ENCODE peak calls at places on chromosomes 5 and 9, in four cellular contexts. One of them, this sample, is unnamed.

GRCh38 chr9:115141612-115142011 is 23.7 kb upstream of the TNC start:
- DNase-seq in SK-N-SH: no peak
- DNase-seq in OCI-LY7: no peak
- DNase-seq in fibroblast of lung: no peak
- DNase-seq in this sample: no peak

GRCh38 chr9:132881826-132882225 is 3.1 kb downstream of the SPACA9 start:
- DNase-seq in OCI-LY7: no peak
- DNase-seq in SK-N-SH: no peak
- DNase-seq in fibroblast of lung: no peak
- DNase-seq in this sample: no peak

GRCh38 chr9:38144421-38144820 is 75.4 kb upstream of the SHB start:
- DNase-seq in SK-N-SH: peak; percentile 34
- DNase-seq in fibroblast of lung: no peak
- DNase-seq in OCI-LY7: no peak
- DNase-seq in this sample: no peak

GRCh38 chr5:9212605-9213004 is 333.3 kb downstream of the SEMA5A start:
- DNase-seq in SK-N-SH: no peak
- DNase-seq in fibroblast of lung: no peak
- DNase-seq in OCI-LY7: no peak
- DNase-seq in this sample: no peak

GRCh38 chr5:41524174-41524573 is 13.8 kb upstream of the PLCXD3 start:
- DNase-seq in OCI-LY7: no peak
- DNase-seq in fibroblast of lung: peak; percentile 12
- DNase-seq in SK-N-SH: no peak
- DNase-seq in this sample: no peak

GRCh38 chr9:36441966-36442365 is 41.9 kb upstream of the RNF38 start:
- DNase-seq in fibroblast of lung: no peak
- DNase-seq in OCI-LY7: no peak
- DNase-seq in SK-N-SH: no peak
- DNase-seq in this sample: no peak

GRCh38 chr9:77726814-77727213 is 78.7 kb upstream of the GNA14 start:
- DNase-seq in OCI-LY7: no peak
- DNase-seq in fibroblast of lung: no peak
- DNase-seq in SK-N-SH: no peak
- DNase-seq in this sample: no peak

GRCh38 chr5:126972062-126972895 is 58.1 kb downstream of the MARCHF3 start:
- DNase-seq in fibroblast of lung: peak; percentile 17
- DNase-seq in OCI-LY7: peak; percentile 83
- DNase-seq in SK-N-SH: no peak
- DNase-seq in this sample: no peak

GRCh38 chr5:1666812-1667588 is 132.6 kb downstream of the MRPL36 start:
- DNase-seq in SK-N-SH: peak; percentile 93
- DNase-seq in OCI-LY7: peak; percentile 38
- DNase-seq in fibroblast of lung: no peak
- DNase-seq in this sample: peak; percentile 82

GRCh38 chr5:93722588-93722987 is 18.8 kb downstream of the POU5F2 start:
- DNase-seq in fibroblast of lung: no peak
- DNase-seq in OCI-LY7: no peak
- DNase-seq in SK-N-SH: no peak
- DNase-seq in this sample: no peak

GRCh38 chr5:81506900-81507588 is 113.1 kb upstream of the ACOT12 start:
- DNase-seq in SK-N-SH: peak; percentile 66
- DNase-seq in fibroblast of lung: peak; percentile 96
- DNase-seq in OCI-LY7: peak; percentile 92
- DNase-seq in this sample: peak; percentile 86

GRCh38 chr9:7762600-7762999 is 37.0 kb downstream of the DMAC1 start:
- DNase-seq in fibroblast of lung: no peak
- DNase-seq in OCI-LY7: no peak
- DNase-seq in SK-N-SH: no peak
- DNase-seq in this sample: no peak

GRCh38 chr9:68631811-68632210 is 73.2 kb upstream of the PIP5K1B start:
- DNase-seq in fibroblast of lung: no peak
- DNase-seq in OCI-LY7: no peak
- DNase-seq in SK-N-SH: no peak
- DNase-seq in this sample: no peak

GRCh38 chr9:114947058-114947457 is 16.7 kb upstream of the TNFSF8 start:
- DNase-seq in fibroblast of lung: no peak
- DNase-seq in SK-N-SH: no peak
- DNase-seq in OCI-LY7: peak; percentile 62
- DNase-seq in this sample: no peak

GRCh38 chr9:86731511-86731993 is 215.8 kb downstream of the GAS1 start:
- DNase-seq in SK-N-SH: no peak
- DNase-seq in fibroblast of lung: peak; percentile 87
- DNase-seq in OCI-LY7: no peak
- DNase-seq in this sample: no peak

GRCh38 chr5:59528226-59528862 is 365.2 kb downstream of the PDE4D start:
- DNase-seq in SK-N-SH: no peak
- DNase-seq in fibroblast of lung: no peak
- DNase-seq in OCI-LY7: no peak
- DNase-seq in this sample: no peak

GRCh38 chr5:17314907-17315471 is 97.6 kb downstream of the BASP1 start:
- DNase-seq in OCI-LY7: peak; percentile 72
- DNase-seq in SK-N-SH: no peak
- DNase-seq in fibroblast of lung: peak; percentile 61
- DNase-seq in this sample: no peak

GRCh38 chr9:36964791-36965190 is 69.3 kb downstream of the PAX5 start:
- DNase-seq in SK-N-SH: no peak
- DNase-seq in OCI-LY7: no peak
- DNase-seq in fibroblast of lung: no peak
- DNase-seq in this sample: no peak

DNA sequence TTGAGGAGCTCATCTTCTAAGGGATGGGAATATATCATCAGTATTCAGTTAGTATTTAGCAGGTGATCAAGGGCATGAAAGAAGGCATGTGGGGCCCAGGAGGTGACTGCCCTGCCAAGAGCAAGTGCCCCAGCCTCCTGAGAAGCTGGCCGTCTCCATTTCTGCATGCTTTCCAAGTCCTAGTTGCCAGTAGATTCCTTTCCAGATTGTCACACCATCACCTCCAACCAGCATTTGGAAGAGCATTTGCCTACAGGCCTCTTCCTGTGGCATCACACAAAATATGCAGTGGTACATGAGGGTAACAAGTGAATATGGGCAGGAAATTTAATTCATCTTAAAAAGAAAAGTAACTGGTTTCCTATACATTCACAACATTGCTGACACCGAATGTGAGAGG is 7.5 kb downstream of the TNFAIP8 start:
- DNase-seq in OCI-LY7: no peak
- DNase-seq in fibroblast of lung: no peak
- DNase-seq in SK-N-SH: no peak
- DNase-seq in this sample: no peak
- H3K4me2 ChIP-seq in OCI-LY7: no peak overlapping the region
- H3K4me2 ChIP-seq in fibroblast of lung: no peak overlapping the region
- H3K4me2 ChIP-seq in SK-N-SH: no peak overlapping the region
- H3K4me2 ChIP-seq in this sample: no peak overlapping the region

DNA sequence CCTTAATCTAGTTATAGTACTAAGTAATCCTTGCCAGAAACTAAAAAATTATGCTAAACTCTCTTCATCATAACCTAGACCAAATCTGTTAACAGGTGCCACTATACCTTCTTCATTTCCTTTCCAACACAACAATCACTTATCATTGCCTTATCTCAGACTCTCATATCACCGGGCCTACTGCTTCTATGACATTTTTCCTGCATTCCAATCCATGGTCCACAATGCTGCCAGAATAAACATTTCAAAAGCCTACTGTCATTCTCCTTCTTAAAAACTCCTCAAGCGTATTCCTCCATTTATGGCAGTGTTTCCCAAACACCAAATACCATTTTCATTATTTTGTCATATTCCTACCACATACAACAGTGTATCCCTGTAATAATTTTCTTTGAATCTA is 6.5 kb downstream of the PPP6C start:
- DNase-seq in OCI-LY7: no peak
- DNase-seq in SK-N-SH: no peak
- DNase-seq in fibroblast of lung: no peak
- DNase-seq in this sample: no peak
- TF ChIP-seq CTCF in OCI-LY7: no peak
- TF ChIP-seq CTCF in SK-N-SH: no peak
- TF ChIP-seq CTCF in fibroblast of lung: no peak
- TF ChIP-seq CTCF in this sample: no peak

GRCh38 chr5:135488727-135489465 is 36.7 kb upstream of the TIFAB start:
- DNase-seq in fibroblast of lung: peak; percentile 75
- DNase-seq in OCI-LY7: no peak
- DNase-seq in SK-N-SH: peak; percentile 61
- DNase-seq in this sample: peak; percentile 56
- H3K4me2 ChIP-seq in fibroblast of lung: peak overlapping the region; percentile 86
- H3K4me2 ChIP-seq in OCI-LY7: no peak overlapping the region
- H3K4me2 ChIP-seq in SK-N-SH: peak overlapping the region; percentile 55
- H3K4me2 ChIP-seq in this sample: peak overlapping the region; percentile 93

DNA sequence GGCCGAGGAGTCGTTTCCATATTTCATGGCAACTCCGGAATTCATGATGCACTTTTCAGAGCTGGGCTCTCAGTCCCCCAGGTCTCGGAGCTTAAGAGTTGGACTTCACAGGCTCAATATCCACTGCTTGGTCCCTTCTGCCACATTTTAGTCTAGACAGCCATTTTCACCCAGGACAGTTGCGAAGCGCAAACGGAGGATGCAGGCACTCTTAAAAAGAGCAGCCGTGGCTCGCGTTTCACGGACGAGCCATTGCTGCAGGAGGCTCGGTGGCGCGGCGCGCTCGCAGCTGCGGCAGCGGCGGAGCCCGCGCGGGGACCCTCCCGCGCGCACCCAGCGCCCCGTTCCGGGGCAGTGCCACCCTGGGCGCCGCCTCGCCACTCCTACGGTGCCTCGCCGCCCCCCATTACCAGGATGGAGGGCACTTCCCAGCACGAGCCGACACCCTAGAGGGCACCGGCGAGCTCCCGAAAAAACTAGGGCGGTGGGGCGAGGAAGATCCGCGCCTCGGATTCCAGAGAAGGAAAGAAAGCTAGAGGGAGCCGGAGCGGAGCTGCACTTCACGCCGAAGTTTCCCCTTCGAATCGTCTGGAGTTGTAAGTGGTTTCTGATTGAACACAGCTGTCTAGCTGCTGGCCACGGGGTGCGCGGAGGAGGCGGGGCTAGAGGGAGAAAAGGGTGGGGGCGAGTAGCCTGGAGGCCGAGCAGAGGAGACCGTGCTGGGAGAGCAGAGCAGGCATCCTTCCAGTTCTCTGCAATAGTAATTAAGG is 140.3 kb downstream of the TSSK1B start:
- DNase-seq in fibroblast of lung: peak; percentile 97
- DNase-seq in SK-N-SH: peak; percentile 94
- DNase-seq in OCI-LY7: peak; percentile 5
- DNase-seq in this sample: peak; percentile 92
- TF ChIP-seq CTCF in fibroblast of lung: peak; percentile 31
- TF ChIP-seq CTCF in SK-N-SH: peak; percentile 28
- TF ChIP-seq CTCF in OCI-LY7: peak; percentile 14
- TF ChIP-seq CTCF in this sample: peak; percentile 20

DNA sequence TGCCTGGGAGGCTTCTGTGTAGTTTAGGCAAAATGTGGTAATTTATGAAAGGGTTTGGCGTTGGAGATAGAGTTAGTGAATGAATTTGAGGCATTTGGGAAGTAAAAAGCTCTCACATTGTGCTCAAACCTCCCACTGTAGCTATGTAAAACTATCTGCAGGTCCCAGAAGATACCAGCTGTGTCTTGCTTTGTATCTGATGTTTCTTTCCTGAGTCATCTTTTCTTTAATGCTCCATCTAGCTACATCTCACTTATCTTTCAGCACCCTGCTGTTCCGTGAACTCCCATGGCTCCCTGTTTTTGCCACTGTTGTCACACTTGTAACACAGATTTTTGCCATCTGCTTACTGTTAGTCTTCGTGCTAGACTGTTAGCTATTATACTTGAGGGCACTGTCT is 253.1 kb downstream of the NPR3 start:
- DNase-seq in SK-N-SH: no peak
- DNase-seq in fibroblast of lung: no peak
- DNase-seq in OCI-LY7: no peak
- DNase-seq in this sample: no peak
- H3K4me2 ChIP-seq in SK-N-SH: no peak overlapping the region
- H3K4me2 ChIP-seq in fibroblast of lung: no peak overlapping the region
- H3K4me2 ChIP-seq in OCI-LY7: no peak overlapping the region
- H3K4me2 ChIP-seq in this sample: no peak overlapping the region

DNA sequence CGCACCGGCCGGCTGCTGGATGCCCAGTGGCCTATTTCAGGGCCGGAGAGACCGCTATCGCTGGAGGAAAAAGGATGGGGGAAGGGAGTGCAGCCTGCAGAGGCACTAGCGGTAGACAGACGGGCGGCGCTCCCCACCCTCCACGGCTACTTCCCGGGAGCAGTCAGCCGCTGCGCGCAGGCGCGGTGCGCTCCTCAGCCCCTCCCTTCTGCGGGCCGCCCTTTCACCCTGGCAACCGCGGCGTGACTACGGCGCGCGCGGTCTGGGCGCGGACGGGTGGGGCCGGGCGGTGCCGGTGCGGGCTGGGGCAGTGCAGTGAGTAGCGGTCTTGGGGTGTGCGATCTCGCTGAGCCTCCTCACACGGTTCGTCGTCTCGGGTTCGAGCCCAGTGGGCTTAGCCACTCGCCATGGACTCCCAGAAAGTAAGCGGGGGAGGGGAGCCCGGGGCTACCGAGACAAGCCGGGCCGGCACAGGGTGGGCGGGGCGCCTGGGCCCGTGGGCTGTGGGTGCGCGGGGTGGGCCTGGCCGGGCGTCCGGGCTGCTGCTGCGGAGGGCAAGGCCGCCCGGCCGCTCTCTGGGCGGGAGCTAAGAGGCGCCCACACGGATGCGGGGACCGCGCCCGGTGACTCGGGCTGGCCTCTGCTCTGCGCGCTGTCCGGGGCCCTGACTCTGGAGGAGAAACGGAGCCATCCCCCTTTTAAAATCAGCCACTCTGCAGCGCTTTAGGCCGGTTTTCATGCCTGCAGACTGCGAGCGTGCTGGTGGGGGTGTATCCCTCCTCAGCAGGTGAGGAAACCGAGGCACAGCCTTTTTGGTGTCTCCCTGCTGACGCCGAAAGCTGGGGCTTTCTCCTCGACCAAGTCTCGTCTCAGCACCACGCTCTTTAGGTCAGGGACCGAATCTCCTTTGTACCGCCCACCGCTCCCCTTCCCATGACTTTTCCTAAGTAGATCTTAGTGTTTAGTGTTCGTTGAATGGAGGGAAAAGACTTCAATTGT is at the start of gene FSD1L:
- DNase-seq in OCI-LY7: peak; percentile 92
- DNase-seq in SK-N-SH: peak; percentile 96
- DNase-seq in fibroblast of lung: peak; percentile 90
- DNase-seq in this sample: peak; percentile 97
- TF ChIP-seq CTCF in OCI-LY7: peak; percentile 66
- TF ChIP-seq CTCF in SK-N-SH: peak; percentile 38
- TF ChIP-seq CTCF in fibroblast of lung: no peak
- TF ChIP-seq CTCF in this sample: peak; percentile 20

DNA sequence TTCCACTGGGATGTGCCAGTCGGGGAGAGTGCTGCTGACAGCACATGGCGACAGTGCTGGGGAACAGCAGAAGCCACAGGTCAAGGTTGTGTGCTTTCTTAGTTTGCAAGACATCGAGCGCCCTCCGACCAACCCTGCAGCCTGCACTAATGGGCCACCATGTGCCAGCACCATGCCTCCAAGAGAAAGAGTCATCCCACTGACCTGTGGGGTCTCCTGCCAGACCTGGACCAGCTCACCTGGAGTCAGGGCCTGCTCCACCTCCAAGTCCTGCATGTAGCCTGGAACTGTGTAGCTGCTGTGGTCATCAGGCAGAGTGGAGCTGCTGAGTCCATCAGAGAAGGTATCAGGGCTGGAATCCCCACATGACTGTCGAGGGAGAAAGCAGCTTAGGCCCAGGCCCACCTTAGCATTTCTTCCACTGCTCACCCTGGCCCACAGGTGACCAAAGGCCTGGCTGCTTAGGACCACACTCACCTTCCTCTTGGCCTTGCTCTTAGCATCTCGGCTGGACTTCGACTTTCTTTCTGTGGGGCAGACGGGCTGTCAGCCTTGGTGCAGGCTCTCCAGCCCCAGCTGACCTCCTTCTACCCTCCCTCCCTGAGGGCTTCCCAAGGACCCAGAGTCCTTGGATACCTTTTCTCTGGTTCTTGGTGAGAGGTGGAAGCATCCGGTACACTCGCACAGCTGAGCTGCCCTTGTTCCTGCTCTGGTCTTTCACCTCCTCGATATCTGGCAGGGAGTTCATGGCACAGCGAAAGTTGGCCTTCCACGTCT is 4.1 kb downstream of the IRF1 start:
- DNase-seq in fibroblast of lung: no peak
- DNase-seq in OCI-LY7: no peak
- DNase-seq in SK-N-SH: no peak
- DNase-seq in this sample: no peak
- H3K4me2 ChIP-seq in fibroblast of lung: no peak overlapping the region
- H3K4me2 ChIP-seq in OCI-LY7: no peak overlapping the region
- H3K4me2 ChIP-seq in SK-N-SH: no peak overlapping the region
- H3K4me2 ChIP-seq in this sample: no peak overlapping the region

This sample was measured in hepatocyte.